ENCODE peak calls at places on chromosomes 4 and X, in five cellular contexts. O, A, K, L and V are unnamed samples.

GRCh38 chr4:86963697-86964096 is 28.9 kb downstream of the AFF1 start:
- DNase-seq in A (no peak), O (no peak), L (no peak), K (no peak), V (no peak)

GRCh38 chr4:73170518-73171198 is 87.9 kb downstream of the ANKRD17 start:
- DNase-seq in A (no peak), L (no peak), O (no peak), K (no peak), V (no peak)

GRCh38 chrX:45771560-45772340 is 571.1 kb upstream of the DIPK2B start:
- DNase-seq in L (peak), O (peak), A (no peak), K (no peak), V (no peak)

GRCh38 chr4:133483600-133484246 is 334.6 kb downstream of the PCDH10 start:
- DNase-seq in A (no peak), O (no peak), L (no peak), K (no peak), V (no peak)

GRCh38 chrX:72003811-72004750 is 93.4 kb downstream of the NHSL2 start:
- DNase-seq in K (peak), O (no peak), A (peak), L (no peak), V (peak)

GRCh38 chr4:16001484-16001858 is 38.5 kb upstream of the FGFBP2 start:
- DNase-seq in L (no peak), A (peak), O (peak), K (peak), V (peak)

GRCh38 chrX:1420371-1420770 is 28.5 kb upstream of the SLC25A6 start:
- DNase-seq in K (no peak), O (no peak), A (no peak), L (peak), V (peak)

GRCh38 chr4:139798456-139798855 is 132.8 kb downstream of the MGST2 start:
- DNase-seq in L (no peak), K (no peak), O (no peak), A (no peak), V (no peak)

GRCh38 chr4:56914336-56914735 is 6.6 kb downstream of the REST start:
- DNase-seq in A (no peak), L (no peak), K (no peak), O (no peak), V (no peak)

GRCh38 chr4:165294907-165295306 is 32.6 kb upstream of the MSMO1 start:
- DNase-seq in O (peak), L (no peak), K (no peak), A (no peak), V (no peak)

GRCh38 chrX:17042046-17042445 is 95.6 kb downstream of the REPS2 start:
- DNase-seq in K (no peak), O (no peak), A (no peak), L (no peak), V (no peak)

GRCh38 chr4:70996014-70996353 is 2.5 kb downstream of the DCK start:
- DNase-seq in A (no peak), L (no peak), O (no peak), K (no peak), V (no peak)

GRCh38 chr4:142615324-142615665 is 230.8 kb downstream of the INPP4B start:
- DNase-seq in A (peak), L (no peak), O (no peak), K (no peak), V (no peak)

GRCh38 chr4:22556411-22556969 is 40.6 kb upstream of the ADGRA3 start:
- DNase-seq in A (no peak), K (no peak), L (no peak), O (no peak), V (no peak)

GRCh38 chrX:33339219-33339618 is 127.9 kb upstream of the DMD start:
- DNase-seq in K (no peak), L (no peak), A (no peak), O (no peak), V (no peak)

GRCh38 chrX:1442016-1442665 is 10.6 kb downstream of the ASMTL start:
- DNase-seq in K (no peak), A (no peak), L (peak), O (no peak), V (peak)

GRCh38 chr4:155005395-155006087 is 202.9 kb upstream of the NPY2R start:
- DNase-seq in K (no peak), O (no peak), A (no peak), L (no peak), V (no peak)

GRCh38 chr4:142168181-142168580 is 531.8 kb downstream of the IL15 start:
- DNase-seq in K (no peak), O (no peak), L (no peak), A (no peak), V (no peak)

GRCh38 chrX:132086717-132087116 is 41.1 kb downstream of the FRMD7 start:
- DNase-seq in O (no peak), L (no peak), A (no peak), K (no peak), V (no peak)

GRCh38 chr4:74418063-74418670 is 26.8 kb upstream of the AREG start:
- DNase-seq in K (no peak), L (no peak), A (peak), O (no peak), V (no peak)

GRCh38 chrX:97751735-97752134 is 868.0 kb downstream of the RPA4 start:
- DNase-seq in A (no peak), L (no peak), K (no peak), O (no peak), V (no peak)

GRCh38 chr4:18051281-18051680 is 29.7 kb upstream of the LCORL start:
- DNase-seq in L (no peak), A (no peak), O (no peak), K (no peak), V (no peak)

GRCh38 chrX:130174051-130174704 is 2.4 kb downstream of the RAB33A start:
- DNase-seq in K (peak), L (no peak), A (peak), O (no peak), V (no peak)

GRCh38 chr4:69764311-69764710 is 3.9 kb upstream of the SULT1B1 start:
- DNase-seq in L (no peak), A (no peak), O (peak), K (no peak), V (no peak)

GRCh38 chr4:84562156-84562555 is 20.8 kb upstream of the CDS1 start:
- DNase-seq in L (no peak), K (no peak), A (no peak), O (no peak), V (no peak)

GRCh38 chr4:84412062-84412461 is 87.0 kb downstream of the NKX6-1 start:
- DNase-seq in L (no peak), K (no peak), A (no peak), O (no peak), V (no peak)

GRCh38 chr4:73870260-73870659 is 1.1 kb downstream of the CXCL1 start:
- DNase-seq in A (no peak), L (peak), O (no peak), K (no peak), V (no peak)

GRCh38 chr4:26426892-26427291 is 63.4 kb downstream of the CCKAR start:
- DNase-seq in K (no peak), O (no peak), A (no peak), L (no peak), V (no peak)

GRCh38 chr4:39134674-39135073 is 47.7 kb upstream of the WDR19 start:
- DNase-seq in K (no peak), A (no peak), L (no peak), O (no peak), V (no peak)

GRCh38 chrX:154731203-154731602 is 19.7 kb downstream of the GAB3 start:
- DNase-seq in K (no peak), L (no peak), O (no peak), A (no peak), V (no peak)

GRCh38 chr4:1756079-1756478 is 34.8 kb downstream of the TACC3 start:
- DNase-seq in A (no peak), L (no peak), O (no peak), K (no peak), V (no peak)
- H3K4me3 ChIP-seq in A (no peak), L (no peak), O (no peak), K (no peak), V (no peak)

GRCh38 chr4:185840953-185841352 is 29.0 kb upstream of the SORBS2 start:
- DNase-seq in K (no peak), A (no peak), O (no peak), L (no peak), V (no peak)

GRCh38 chr4:185839204-185839712 is 27.3 kb upstream of the SORBS2 start:
- DNase-seq in L (no peak), K (peak), A (peak), O (no peak), V (peak)

GRCh38 chr4:185841451-185841850 is 29.5 kb upstream of the SORBS2 start:
- DNase-seq in L (no peak), K (no peak), O (no peak), A (no peak), V (no peak)

GRCh38 chr4:185839770-185840169 is 27.8 kb upstream of the SORBS2 start:
- DNase-seq in O (no peak), A (no peak), K (no peak), L (no peak), V (no peak)

DNA sequence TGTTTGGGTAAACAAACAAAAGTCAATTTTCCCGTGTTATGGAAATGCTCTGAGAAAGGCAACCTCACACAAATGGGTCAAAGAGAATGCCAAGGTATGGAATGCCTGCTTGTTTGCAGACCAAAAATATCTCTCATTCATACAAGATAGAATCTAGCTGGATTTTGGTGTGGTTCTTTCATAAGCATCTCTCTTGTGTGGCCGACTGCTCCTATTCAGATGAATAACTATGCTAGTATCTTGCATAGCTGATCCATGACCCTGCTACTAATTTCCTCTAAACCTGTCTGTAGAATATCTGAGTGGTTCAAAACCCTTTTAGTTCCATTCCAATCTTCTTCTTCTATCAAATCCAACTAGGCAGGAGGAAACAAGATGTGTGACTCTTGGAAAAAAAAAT is 28.2 kb upstream of the SORBS2 start:
- DNase-seq in K (no peak), L (no peak), O (no peak), A (no peak), V (no peak)
- H3K4me3 ChIP-seq in K (no peak), L (no peak), O (no peak), A (no peak), V (no peak)

GRCh38 chr4:162164881-162165528 is 1.2 kb upstream of the FSTL5 start:
- DNase-seq in L (no peak), A (no peak), O (no peak), K (no peak), V (no peak)

GRCh38 chr4:162162672-162163071 is 1.1 kb downstream of the FSTL5 start:
- DNase-seq in A (no peak), L (no peak), K (no peak), O (no peak), V (no peak)

DNA sequence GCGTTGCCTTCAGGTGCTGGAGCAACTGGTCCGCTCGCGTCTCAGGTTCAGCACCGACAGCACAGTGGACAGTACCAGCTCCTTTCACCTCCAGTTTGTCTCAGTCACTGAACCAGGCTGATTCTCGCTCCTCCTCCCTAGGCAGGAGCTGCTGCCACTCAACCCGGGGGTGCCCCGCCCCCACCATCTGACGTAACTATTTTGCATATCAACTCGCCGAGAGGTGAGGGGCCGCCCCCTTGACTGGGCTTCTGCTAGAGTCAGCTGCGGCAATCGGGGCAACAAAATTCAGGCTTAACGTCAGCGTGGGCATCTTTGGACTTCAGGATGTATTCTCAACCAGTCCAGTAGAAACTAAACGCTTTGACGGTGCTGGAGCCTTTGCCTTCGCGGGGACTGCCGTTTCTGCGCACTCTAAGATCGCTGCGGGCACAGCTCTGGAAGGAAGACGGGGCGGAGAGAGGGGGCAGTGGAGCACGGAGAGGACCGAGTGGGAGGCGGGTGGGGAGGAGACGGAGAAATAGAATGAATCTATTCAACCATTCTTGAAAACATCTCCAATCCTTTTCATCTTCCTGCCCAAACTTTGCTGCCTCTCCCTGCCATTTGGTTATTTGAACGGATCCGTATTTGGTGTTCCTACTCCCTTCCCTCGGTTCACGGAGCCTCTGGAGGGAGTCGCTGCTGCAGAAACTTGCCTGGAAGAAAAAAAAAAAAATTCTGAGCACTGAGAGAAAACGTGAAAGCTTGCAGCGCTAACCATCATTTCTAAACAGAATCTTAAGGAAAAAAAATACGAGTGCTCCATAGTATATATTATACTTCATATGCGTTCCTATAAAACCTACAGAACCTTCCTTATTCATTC is at the start of gene FSTL5:
- DNase-seq in K (peak), A (no peak), L (peak), O (peak), V (peak)
- H3K4me3 ChIP-seq in K (peak), A (peak), L (peak), O (no peak), V (peak)

DNA sequence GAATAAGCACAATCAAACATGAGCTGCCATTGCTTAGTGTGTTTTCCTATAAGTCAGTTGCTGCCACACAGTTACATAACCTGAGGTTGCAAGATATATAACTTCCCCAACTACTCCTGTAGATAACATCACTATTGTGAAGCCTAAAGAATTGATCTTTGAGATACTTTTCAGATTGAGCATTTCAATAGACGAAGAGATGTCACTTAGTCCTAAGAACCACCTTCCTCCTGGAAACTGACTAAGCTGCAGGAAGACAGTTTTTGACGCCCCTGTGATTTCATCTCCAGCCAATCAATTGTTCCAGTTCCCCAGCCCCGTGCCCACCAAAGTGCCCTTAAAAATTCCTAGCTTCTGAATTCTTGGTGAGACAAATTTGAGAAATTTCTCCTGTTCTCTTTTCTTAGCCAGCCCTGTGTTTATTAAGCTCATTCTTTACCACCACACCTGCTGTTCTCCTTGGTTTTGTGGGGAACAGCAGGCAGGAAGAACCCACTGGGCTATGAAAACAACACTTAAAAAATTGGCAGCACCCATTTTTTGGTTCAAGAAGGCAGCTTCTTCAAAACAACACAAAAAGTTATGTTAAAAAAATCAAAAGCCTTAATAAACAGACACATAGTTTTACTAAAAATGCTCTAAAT is 317.1 kb upstream of the PABPC4L start:
- DNase-seq in O (no peak), K (no peak), L (no peak), A (no peak), V (no peak)
- H3K4me3 ChIP-seq in O (no peak), K (no peak), L (no peak), A (no peak), V (no peak)

GRCh38 chr4:6198768-6199343 is 1.5 kb downstream of the JAKMIP1 start:
- DNase-seq in K (no peak), O (no peak), A (no peak), L (no peak), V (peak)

GRCh38 chr4:6200011-6200921 is at the start of gene JAKMIP1:
- DNase-seq in K (peak), L (peak), O (peak), A (no peak), V (peak)

GRCh38 chr4:6199344-6199921 is 916 bp downstream of the JAKMIP1 start:
- DNase-seq in O (peak), K (no peak), L (no peak), A (no peak), V (peak)

GRCh38 chr4:6201580-6202091 is 1.3 kb upstream of the JAKMIP1 start:
- DNase-seq in K (no peak), O (peak), L (no peak), A (no peak), V (peak)

DNA sequence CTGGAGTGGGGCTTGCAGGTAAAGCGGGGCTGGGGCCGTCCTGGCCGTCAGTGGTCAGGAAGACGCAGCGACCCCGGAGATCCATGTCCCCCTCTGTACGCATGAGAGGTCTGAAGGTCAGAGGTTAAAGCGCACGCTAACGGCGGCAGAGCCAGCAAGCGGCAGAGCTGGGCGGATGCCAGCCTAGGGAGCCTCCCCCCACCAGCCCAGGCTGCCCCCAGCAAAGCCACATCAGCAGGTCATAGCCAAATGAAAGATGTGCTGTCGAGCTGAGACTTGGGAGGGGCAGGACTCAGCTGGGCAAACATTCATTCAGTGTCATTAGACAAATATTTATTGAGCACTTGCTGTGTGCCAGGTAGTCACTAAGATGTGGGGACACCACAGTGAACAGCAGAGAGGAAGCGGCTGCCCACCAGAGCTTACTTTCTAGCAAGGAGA is 593 bp upstream of the JAKMIP1 start:
- DNase-seq in K (no peak), A (no peak), L (no peak), O (no peak), V (no peak)
- H3K4me3 ChIP-seq in K (peak), A (no peak), L (peak), O (peak), V (peak)

GRCh38 chr4:49709775-49710174 is 723.7 kb downstream of the CWH43 start:
- DNase-seq in K (no peak), L (no peak), A (no peak), O (no peak), V (no peak)
- H3K4me3 ChIP-seq in K (no peak), L (no peak), A (no peak), O (no peak), V (no peak)

DNA sequence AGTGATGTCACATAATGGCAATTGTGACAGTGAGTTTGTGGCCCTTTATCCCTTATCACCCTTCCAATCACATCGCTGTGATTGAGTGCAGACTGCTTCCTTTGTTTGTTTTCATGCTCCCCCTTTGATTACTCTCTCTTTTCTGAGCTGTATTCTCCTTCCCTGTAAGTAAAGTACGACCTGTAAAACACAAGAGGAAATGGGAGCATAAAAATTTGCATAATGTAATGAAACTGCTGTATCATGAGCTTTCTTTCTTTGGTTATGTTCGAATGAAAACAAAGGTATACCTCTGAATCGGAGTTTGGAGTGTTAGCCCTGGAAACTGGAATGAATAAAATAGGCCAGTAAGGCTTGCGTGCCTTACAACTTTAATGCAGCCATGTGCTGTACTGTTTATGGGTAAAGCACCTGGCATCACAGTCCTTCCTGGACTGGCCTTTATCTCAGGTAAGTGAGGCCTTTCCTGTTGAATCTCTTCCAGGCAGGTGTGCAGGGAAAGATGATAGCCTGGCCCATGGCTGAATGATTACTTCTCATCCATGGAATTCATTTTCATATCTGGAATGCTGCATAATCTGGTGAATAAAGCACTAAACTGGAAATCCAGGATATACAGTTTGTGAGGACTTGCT is 26.6 kb upstream of the HS3ST1 start:
- DNase-seq in L (no peak), A (no peak), O (no peak), K (no peak), V (no peak)
- H3K4me3 ChIP-seq in L (no peak), A (no peak), O (no peak), K (no peak), V (no peak)

DNA sequence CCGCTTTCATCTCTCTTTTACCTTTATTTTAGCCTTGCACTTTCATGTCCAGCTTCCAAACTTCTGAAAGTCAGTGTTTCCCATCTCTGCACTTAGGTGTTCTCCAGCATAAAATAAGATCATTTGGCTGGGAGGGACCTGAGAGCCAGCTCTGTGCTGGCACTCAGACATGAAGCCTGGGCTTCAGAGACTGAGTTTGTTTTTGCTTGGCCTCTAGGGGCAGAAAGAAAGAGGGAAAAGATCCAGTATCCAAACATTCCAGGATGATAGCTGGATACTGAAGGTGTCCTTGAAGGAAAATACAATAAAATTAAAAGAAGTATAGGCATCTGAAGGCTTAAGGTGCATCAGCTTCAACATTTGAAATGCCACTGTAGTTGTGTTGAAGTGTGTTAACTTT is 202.4 kb upstream of the ZIC3 start:
- DNase-seq in L (no peak), K (no peak), O (no peak), A (no peak), V (peak)
- H3K4me3 ChIP-seq in L (no peak), K (no peak), O (no peak), A (no peak), V (no peak)